ENCODE peak calls at places on chromosomes 12 and 14, in four cellular contexts. R is PC-9, A is thyroid gland, V is psoas muscle. P is an unnamed sample.

GRCh38 chr12:41190360-41190759 is 2.2 kb downstream of the PDZRN4 start:
- DNase-seq in R (no peak), A (peak; percentile 48), V (no peak), P (no peak)

GRCh38 chr12:54217774-54218221 is 29.0 kb upstream of the SMUG1 start:
- DNase-seq in R (no peak), A (no peak), V (no peak), P (no peak)

GRCh38 chr12:47271800-47272230 is 192.1 kb upstream of the AMIGO2 start:
- DNase-seq in R (no peak), A (no peak), V (no peak), P (no peak)

GRCh38 chr14:37594916-37595808 is at the start of the genes FOXA1 and TTC6:
- DNase-seq in R (peak; percentile 61), A (peak; percentile 29), V (peak; percentile 56), P (no peak)

GRCh38 chr12:89286506-89286905 is 65.8 kb downstream of the DUSP6 start:
- DNase-seq in R (no peak), A (no peak), V (no peak), P (no peak)

GRCh38 chr14:81406863-81407262 is 6.7 kb upstream of the STON2 start:
- DNase-seq in R (peak; percentile 48), A (peak; percentile 85), V (peak; percentile 78), P (no peak)

GRCh38 chr14:69269381-69269780 is 9.4 kb downstream of the GALNT16 start:
- DNase-seq in R (no peak), A (no peak), V (no peak), P (no peak)

GRCh38 chr14:70045715-70046535 is 142.8 kb downstream of the SLC8A3 start:
- DNase-seq in R (no peak), A (peak; percentile 65), V (peak; percentile 82), P (no peak)

GRCh38 chr14:29810657-29811056 is 117.0 kb downstream of the PRKD1 start:
- DNase-seq in R (no peak), A (no peak), V (no peak), P (no peak)

GRCh38 chr12:113039911-113040425 is 16.6 kb upstream of the DTX1 start:
- DNase-seq in R (no peak), A (no peak), V (no peak), P (no peak)

GRCh38 chr14:36657409-36658090 is 4.1 kb upstream of the PAX9 start:
- DNase-seq in R (no peak), A (peak; percentile 36), V (no peak), P (no peak)

GRCh38 chr12:5905757-5906156 is 39.3 kb downstream of the ANO2 start:
- DNase-seq in R (no peak), A (no peak), V (no peak), P (no peak)

GRCh38 chr14:90556050-90556477 is 159.2 kb downstream of the CALM1 start:
- DNase-seq in R (no peak), A (peak; percentile 84), V (peak; percentile 54), P (no peak)

GRCh38 chr12:15453613-15454012 is 131.3 kb downstream of the PTPRO start:
- DNase-seq in R (no peak), A (no peak), V (no peak), P (no peak)

GRCh38 chr12:32603858-32604257 is 75.2 kb upstream of the DNM1L start:
- DNase-seq in R (no peak), A (no peak), V (no peak), P (peak; percentile 43)

GRCh38 chr12:75533239-75533638 is 21.8 kb upstream of the KRR1 start:
- DNase-seq in R (no peak), A (no peak), V (no peak), P (no peak)

GRCh38 chr12:89707623-89707991 is 1.0 kb downstream of the ATP2B1 start:
- DNase-seq in R (no peak), A (peak; percentile 9), V (peak; percentile 59), P (no peak)

GRCh38 chr12:128078311-128078851 is 188.6 kb upstream of the TMEM132C start:
- DNase-seq in R (no peak), A (no peak), V (no peak), P (no peak)

GRCh38 chr12:56157201-56158028 is 744 bp upstream of the MYL6 start:
- DNase-seq in R (peak; percentile 78), A (peak; percentile 88), V (peak; percentile 89), P (peak; percentile 40)

GRCh38 chr12:29286081-29286800 is 94.7 kb downstream of the ERGIC2 start:
- DNase-seq in R (no peak), A (no peak), V (no peak), P (no peak)

GRCh38 chr12:46404225-46404631 is 31.7 kb upstream of the SLC38A2 start:
- DNase-seq in R (no peak), A (no peak), V (no peak), P (no peak)

GRCh38 chr14:69994002-69994401 is 114.8 kb downstream of the SMOC1 start:
- DNase-seq in R (no peak), A (no peak), V (no peak), P (no peak)

GRCh38 chr12:92185052-92185451 is 39.4 kb upstream of the BTG1 start:
- DNase-seq in R (no peak), A (no peak), V (no peak), P (no peak)

GRCh38 chr12:81811066-81811777 is 52.1 kb upstream of the PPFIA2 start:
- DNase-seq in R (no peak), A (no peak), V (no peak), P (no peak)

GRCh38 chr12:78156751-78157150 is 326.1 kb downstream of the NAV3 start:
- DNase-seq in R (no peak), A (no peak), V (no peak), P (no peak)

GRCh38 chr12:25903603-25904245 is 54.8 kb upstream of the RASSF8 start:
- DNase-seq in R (no peak), A (no peak), V (no peak), P (no peak)

GRCh38 chr14:69711065-69711464 is 55.9 kb upstream of the SRSF5 start:
- DNase-seq in R (no peak), A (peak; percentile 34), V (peak; percentile 88), P (no peak)

GRCh38 chr12:76790564-76791552 is 26.9 kb downstream of the ZDHHC17 start:
- DNase-seq in R (no peak), A (no peak), V (no peak), P (no peak)

GRCh38 chr14:100122481-100123215 is 36.8 kb downstream of the DEGS2 start:
- DNase-seq in R (no peak), A (no peak), V (no peak), P (no peak)

GRCh38 chr12:47781479-47782371 is 8.7 kb downstream of the SLC48A1 start:
- DNase-seq in R (peak; percentile 63), A (peak; percentile 43), V (no peak), P (no peak)

GRCh38 chr14:100408350-100409015 is 85.3 kb downstream of the SLC25A47 start:
- DNase-seq in R (no peak), A (no peak), V (no peak), P (no peak)

GRCh38 chr12:65649126-65649525 is 175.2 kb upstream of the HMGA2 start:
- DNase-seq in R (peak; percentile 98), A (no peak), V (no peak), P (peak; percentile 92)

GRCh38 chr12:118190266-118190665 is 54.3 kb downstream of the PEBP1 start:
- DNase-seq in R (no peak), A (no peak), V (no peak), P (no peak)

GRCh38 chr12:80778005-80778541 is 61.4 kb downstream of the MYF5 start:
- DNase-seq in R (peak; percentile 38), A (peak; percentile 84), V (no peak), P (peak; percentile 77)

GRCh38 chr12:13982010-13982409 is 608 bp upstream of the GRIN2B start:
- DNase-seq in R (no peak), A (no peak), V (no peak), P (no peak)
- H3K4me3 ChIP-seq in R (no peak overlapping the region), A (no peak overlapping the region), V (peak overlapping the region; percentile 41), P (no peak overlapping the region)

GRCh38 chr12:23621910-23622309 is 327.6 kb downstream of the SOX5 start:
- DNase-seq in R (no peak), A (no peak), V (no peak), P (no peak)
- H3K27me3 ChIP-seq in R (peaks cover 9% of the 10 kb centered on the region), A (no peaks in the 10 kb centered on the region), V (no peaks in the 10 kb centered on the region), P (no peaks in the 10 kb centered on the region)

GRCh38 chr12:103855896-103856657 is 15.0 kb upstream of the NT5DC3 start:
- DNase-seq in R (no peak), A (no peak), V (no peak), P (no peak)

GRCh38 chr12:103855036-103855712 is 14.1 kb upstream of the NT5DC3 start:
- DNase-seq in R (no peak), A (no peak), V (no peak), P (no peak)

GRCh38 chr12:103858335-103858734 is 17.3 kb upstream of the NT5DC3 start:
- DNase-seq in R (no peak), A (no peak), V (no peak), P (no peak)

GRCh38 chr12:103857164-103857563 is 16.1 kb upstream of the NT5DC3 start:
- DNase-seq in R (no peak), A (no peak), V (no peak), P (no peak)

DNA sequence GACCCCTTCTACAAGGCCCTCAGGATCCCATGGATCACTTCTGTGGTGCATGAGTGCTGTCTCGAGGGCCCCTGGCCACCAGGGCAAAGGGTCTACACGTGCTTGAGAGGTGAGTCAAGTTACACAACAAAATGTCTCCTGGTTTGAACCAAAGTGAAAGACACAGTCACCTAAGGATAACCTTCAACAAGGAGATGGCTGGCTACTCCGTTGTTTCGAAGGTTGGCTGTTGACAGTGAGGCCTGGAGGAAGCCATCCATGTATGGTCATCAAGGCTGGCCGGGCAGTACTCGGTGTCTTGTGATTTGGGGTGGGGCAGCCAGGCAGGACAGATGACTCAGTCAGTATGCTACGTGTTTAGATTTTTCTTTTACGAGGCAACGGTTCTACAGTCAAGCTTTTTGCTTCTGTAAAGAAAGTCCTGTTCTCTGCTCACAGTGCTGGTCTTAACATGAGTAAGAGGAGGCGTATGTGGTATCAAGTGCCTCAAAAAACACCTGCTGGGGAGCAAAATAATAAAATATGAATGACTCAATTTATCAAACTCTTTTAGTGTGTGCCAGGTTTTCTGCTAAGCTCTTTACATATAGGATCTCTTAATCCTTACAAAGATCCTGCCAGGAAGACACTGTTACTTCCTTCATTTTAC is 18.0 kb upstream of the NT5DC3 start:
- DNase-seq in R (peak; percentile 96), A (peak; percentile 23), V (peak; percentile 84), P (peak; percentile 97)
- TF ChIP-seq CTCF in R (no peak), A (no peak), V (no peak), P (no peak)

GRCh38 chr14:31556191-31556590 is 5.0 kb upstream of the NUBPL start:
- DNase-seq in R (no peak), A (no peak), V (no peak), P (no peak)

GRCh38 chr14:31561155-31561846 is at the start of gene NUBPL:
- DNase-seq in R (peak; percentile 74), A (peak; percentile 95), V (peak; percentile 98), P (peak; percentile 58)

GRCh38 chr14:31564194-31564593 is 3.0 kb downstream of the NUBPL start:
- DNase-seq in R (no peak), A (no peak), V (no peak), P (no peak)

GRCh38 chr14:31559939-31560338 is 1.3 kb upstream of the NUBPL start:
- DNase-seq in R (no peak), A (no peak), V (no peak), P (no peak)

GRCh38 chr14:31560759-31561154 is 447 bp upstream of the NUBPL start:
- DNase-seq in R (no peak), A (no peak), V (no peak), P (no peak)
- H3K4me3 ChIP-seq in R (peak overlapping the region; percentile 73), A (no peak overlapping the region), V (peak overlapping the region; percentile 94), P (peak overlapping the region; percentile 88)

GRCh38 chr12:53196486-53196885 is 10.6 kb downstream of the ITGB7 start:
- DNase-seq in R (no peak), A (no peak), V (no peak), P (no peak)
- H3K27me3 ChIP-seq in R (no peaks in the 10 kb centered on the region), A (no peaks in the 10 kb centered on the region), V (peaks cover 3% of the 10 kb centered on the region), P (no peaks in the 10 kb centered on the region)

P was measured in BJ.